ENCODE peak calls at places on chromosomes 1 and 21, in seven cellular contexts. One of them, this sample, is unnamed.

GRCh38 chr1:3879099-3879498 is 21.0 kb downstream of the C1orf174 start:
- DNase-seq in osteoblast: no peak
- DNase-seq in psoas muscle: peak
- DNase-seq in PC-3: no peak
- DNase-seq in heart left ventricle: no peak
- DNase-seq in K562: no peak
- DNase-seq in mammary epithelial cell: no peak
- DNase-seq in this sample: no peak

GRCh38 chr1:170663441-170664282 is at the start of gene PRRX1:
- DNase-seq in heart left ventricle: peak
- DNase-seq in mammary epithelial cell: no peak
- DNase-seq in psoas muscle: no peak
- DNase-seq in PC-3: no peak
- DNase-seq in osteoblast: peak
- DNase-seq in K562: no peak
- DNase-seq in this sample: no peak

GRCh38 chr1:152047607-152047953 is 10.8 kb upstream of the S100A11 start:
- DNase-seq in heart left ventricle: peak
- DNase-seq in osteoblast: peak
- DNase-seq in K562: no peak
- DNase-seq in PC-3: peak
- DNase-seq in mammary epithelial cell: peak
- DNase-seq in psoas muscle: no peak
- DNase-seq in this sample: no peak

GRCh38 chr1:146036241-146036989 is 14.9 kb upstream of the HJV start:
- DNase-seq in heart left ventricle: no peak
- DNase-seq in PC-3: no peak
- DNase-seq in mammary epithelial cell: no peak
- DNase-seq in K562: no peak
- DNase-seq in osteoblast: peak
- DNase-seq in psoas muscle: no peak
- DNase-seq in this sample: no peak

GRCh38 chr1:150515328-150516049 is at the start of gene FALEC:
- DNase-seq in osteoblast: peak
- DNase-seq in K562: peak
- DNase-seq in heart left ventricle: peak
- DNase-seq in psoas muscle: peak
- DNase-seq in mammary epithelial cell: peak
- DNase-seq in PC-3: peak
- DNase-seq in this sample: peak

GRCh38 chr1:212254853-212255363 is 30.3 kb upstream of the PPP2R5A start:
- DNase-seq in psoas muscle: no peak
- DNase-seq in PC-3: no peak
- DNase-seq in K562: no peak
- DNase-seq in osteoblast: no peak
- DNase-seq in mammary epithelial cell: no peak
- DNase-seq in heart left ventricle: no peak
- DNase-seq in this sample: no peak

GRCh38 chr1:41238311-41239094 is 3.6 kb downstream of the SCMH1 start:
- DNase-seq in psoas muscle: no peak
- DNase-seq in K562: peak
- DNase-seq in osteoblast: no peak
- DNase-seq in heart left ventricle: no peak
- DNase-seq in mammary epithelial cell: peak
- DNase-seq in PC-3: peak
- DNase-seq in this sample: no peak

GRCh38 chr1:44072204-44072603 is 40.9 kb upstream of the SLC6A9 start:
- DNase-seq in mammary epithelial cell: peak
- DNase-seq in K562: no peak
- DNase-seq in psoas muscle: no peak
- DNase-seq in osteoblast: peak
- DNase-seq in PC-3: peak
- DNase-seq in heart left ventricle: no peak
- DNase-seq in this sample: no peak

GRCh38 chr1:233587958-233588799 is 25.7 kb upstream of the KCNK1 start:
- DNase-seq in osteoblast: no peak
- DNase-seq in K562: no peak
- DNase-seq in heart left ventricle: no peak
- DNase-seq in PC-3: no peak
- DNase-seq in mammary epithelial cell: no peak
- DNase-seq in psoas muscle: no peak
- DNase-seq in this sample: peak

GRCh38 chr21:35674895-35675470 is 385.3 kb downstream of the SETD4 start:
- DNase-seq in mammary epithelial cell: no peak
- DNase-seq in heart left ventricle: no peak
- DNase-seq in PC-3: peak
- DNase-seq in K562: no peak
- DNase-seq in osteoblast: no peak
- DNase-seq in psoas muscle: no peak
- DNase-seq in this sample: no peak

GRCh38 chr1:45684402-45684801 is 1.9 kb downstream of the GPBP1L1 start:
- DNase-seq in PC-3: no peak
- DNase-seq in mammary epithelial cell: no peak
- DNase-seq in heart left ventricle: no peak
- DNase-seq in K562: no peak
- DNase-seq in osteoblast: no peak
- DNase-seq in psoas muscle: no peak
- DNase-seq in this sample: no peak

GRCh38 chr1:167819849-167820683 is 93.9 kb downstream of the ADCY10 start:
- DNase-seq in PC-3: peak
- DNase-seq in mammary epithelial cell: peak
- DNase-seq in heart left ventricle: peak
- DNase-seq in psoas muscle: peak
- DNase-seq in K562: peak
- DNase-seq in osteoblast: peak
- DNase-seq in this sample: peak

GRCh38 chr1:108053291-108054023 is 88.5 kb upstream of the VAV3 start:
- DNase-seq in K562: no peak
- DNase-seq in psoas muscle: no peak
- DNase-seq in osteoblast: peak
- DNase-seq in heart left ventricle: peak
- DNase-seq in mammary epithelial cell: peak
- DNase-seq in PC-3: peak
- DNase-seq in this sample: no peak

GRCh38 chr1:242004751-242005495 is 6.0 kb upstream of the MAP1LC3C start:
- DNase-seq in heart left ventricle: no peak
- DNase-seq in K562: no peak
- DNase-seq in psoas muscle: no peak
- DNase-seq in osteoblast: no peak
- DNase-seq in PC-3: peak
- DNase-seq in mammary epithelial cell: no peak
- DNase-seq in this sample: no peak

GRCh38 chr1:219324629-219325367 is 151.1 kb downstream of the LYPLAL1 start:
- DNase-seq in osteoblast: peak
- DNase-seq in psoas muscle: no peak
- DNase-seq in mammary epithelial cell: peak
- DNase-seq in heart left ventricle: no peak
- DNase-seq in PC-3: peak
- DNase-seq in K562: no peak
- DNase-seq in this sample: no peak

GRCh38 chr1:87024936-87025537 is 110.6 kb downstream of the HS2ST1 start:
- DNase-seq in heart left ventricle: no peak
- DNase-seq in PC-3: peak
- DNase-seq in mammary epithelial cell: peak
- DNase-seq in osteoblast: no peak
- DNase-seq in K562: peak
- DNase-seq in psoas muscle: no peak
- DNase-seq in this sample: peak

GRCh38 chr21:33373451-33373850 is 29.8 kb upstream of the IFNGR2 start:
- DNase-seq in PC-3: peak
- DNase-seq in heart left ventricle: no peak
- DNase-seq in psoas muscle: no peak
- DNase-seq in mammary epithelial cell: peak
- DNase-seq in osteoblast: peak
- DNase-seq in K562: no peak
- DNase-seq in this sample: no peak

GRCh38 chr1:32894019-32894600 is 7.1 kb downstream of the TMEM54 start:
- DNase-seq in mammary epithelial cell: no peak
- DNase-seq in heart left ventricle: no peak
- DNase-seq in K562: no peak
- DNase-seq in PC-3: no peak
- DNase-seq in psoas muscle: no peak
- DNase-seq in osteoblast: peak
- DNase-seq in this sample: peak

GRCh38 chr1:179369751-179370341 is 4.1 kb downstream of the AXDND1 start:
- DNase-seq in psoas muscle: no peak
- DNase-seq in K562: peak
- DNase-seq in osteoblast: peak
- DNase-seq in PC-3: peak
- DNase-seq in mammary epithelial cell: peak
- DNase-seq in heart left ventricle: no peak
- DNase-seq in this sample: peak

GRCh38 chr1:35706846-35707245 is 11.8 kb downstream of the C1orf216 start:
- DNase-seq in psoas muscle: no peak
- DNase-seq in PC-3: no peak
- DNase-seq in osteoblast: no peak
- DNase-seq in heart left ventricle: no peak
- DNase-seq in K562: no peak
- DNase-seq in mammary epithelial cell: no peak
- DNase-seq in this sample: peak

GRCh38 chr1:35707253-35708178 is 11.2 kb downstream of the C1orf216 start:
- DNase-seq in heart left ventricle: no peak
- DNase-seq in K562: peak
- DNase-seq in mammary epithelial cell: no peak
- DNase-seq in psoas muscle: no peak
- DNase-seq in osteoblast: peak
- DNase-seq in PC-3: no peak
- DNase-seq in this sample: peak

GRCh38 chr1:35708952-35709351 is 9.7 kb downstream of the C1orf216 start:
- DNase-seq in PC-3: no peak
- DNase-seq in psoas muscle: no peak
- DNase-seq in heart left ventricle: no peak
- DNase-seq in K562: no peak
- DNase-seq in mammary epithelial cell: no peak
- DNase-seq in osteoblast: no peak
- DNase-seq in this sample: no peak

GRCh38 chr1:35702540-35702939 is 16.1 kb downstream of the C1orf216 start:
- DNase-seq in mammary epithelial cell: no peak
- DNase-seq in osteoblast: no peak
- DNase-seq in PC-3: no peak
- DNase-seq in heart left ventricle: no peak
- DNase-seq in K562: peak
- DNase-seq in psoas muscle: no peak
- DNase-seq in this sample: peak

GRCh38 chr1:35708179-35708891 is 10.3 kb downstream of the C1orf216 start:
- DNase-seq in psoas muscle: no peak
- DNase-seq in PC-3: no peak
- DNase-seq in K562: no peak
- DNase-seq in osteoblast: peak
- DNase-seq in mammary epithelial cell: no peak
- DNase-seq in heart left ventricle: no peak
- DNase-seq in this sample: peak
- H3K4me3 ChIP-seq in psoas muscle: peak
- H3K4me3 ChIP-seq in PC-3: no peak
- H3K4me3 ChIP-seq in K562: peak
- H3K4me3 ChIP-seq in osteoblast: peak
- H3K4me3 ChIP-seq in mammary epithelial cell: peak
- H3K4me3 ChIP-seq in heart left ventricle: peak
- H3K4me3 ChIP-seq in this sample: peak

DNA sequence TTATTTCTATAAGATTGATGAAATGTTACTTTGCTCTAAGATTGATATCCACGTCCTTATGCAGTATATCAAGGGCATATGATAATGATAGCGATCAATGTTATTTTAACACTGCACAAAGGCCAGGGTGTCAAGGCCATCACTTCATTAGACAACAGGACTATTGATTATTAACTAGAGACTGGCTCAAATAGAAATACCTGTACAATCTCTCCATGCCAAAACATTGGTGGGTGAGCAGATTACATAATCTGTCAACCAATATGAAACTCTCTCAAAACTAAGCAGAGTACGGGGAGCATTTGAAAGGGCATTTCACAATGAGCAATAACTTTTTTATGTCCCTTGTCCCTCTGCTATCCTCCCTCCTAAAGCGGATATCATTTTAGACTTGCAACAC is 566.5 kb upstream of the PKN2 start:
- DNase-seq in psoas muscle: no peak
- DNase-seq in osteoblast: no peak
- DNase-seq in mammary epithelial cell: no peak
- DNase-seq in heart left ventricle: no peak
- DNase-seq in K562: no peak
- DNase-seq in PC-3: no peak
- DNase-seq in this sample: no peak
- H3K4me3 ChIP-seq in psoas muscle: no peak
- H3K4me3 ChIP-seq in osteoblast: no peak
- H3K4me3 ChIP-seq in mammary epithelial cell: no peak
- H3K4me3 ChIP-seq in heart left ventricle: no peak
- H3K4me3 ChIP-seq in K562: no peak
- H3K4me3 ChIP-seq in PC-3: no peak
- H3K4me3 ChIP-seq in this sample: no peak

DNA sequence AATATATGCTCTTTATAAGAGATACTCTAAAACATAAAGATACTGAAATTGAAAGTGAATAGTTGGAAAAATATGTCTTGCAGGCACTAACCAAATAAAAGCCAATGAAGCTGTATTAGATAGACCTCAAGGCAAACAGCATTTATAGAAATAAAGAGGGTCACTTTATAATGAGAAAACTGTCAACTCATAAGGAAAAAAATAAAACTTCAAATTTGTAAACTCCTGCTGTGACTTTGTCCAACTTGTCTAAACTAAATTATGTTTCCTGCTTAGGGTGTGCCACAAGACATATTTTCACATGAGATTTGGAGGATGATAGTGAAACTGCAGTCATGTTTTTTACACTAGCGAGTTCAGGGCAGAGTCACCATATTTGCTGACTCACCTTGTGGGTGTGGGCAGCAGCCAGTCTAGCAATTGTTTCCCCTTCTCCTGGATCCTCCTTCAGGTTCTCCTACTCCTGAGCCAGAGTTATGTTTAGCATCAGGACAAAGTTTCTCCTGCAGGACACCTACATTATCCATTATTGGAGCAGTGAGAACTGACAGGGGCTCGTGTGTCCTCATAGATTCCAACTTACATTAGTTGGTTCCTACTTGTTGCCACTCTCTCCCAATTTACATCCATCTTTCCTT is 43.8 kb downstream of the CD53 start:
- DNase-seq in PC-3: peak
- DNase-seq in K562: peak
- DNase-seq in mammary epithelial cell: peak
- DNase-seq in osteoblast: no peak
- DNase-seq in psoas muscle: no peak
- DNase-seq in heart left ventricle: no peak
- DNase-seq in this sample: no peak
- H3K4me3 ChIP-seq in PC-3: peak
- H3K4me3 ChIP-seq in K562: peak
- H3K4me3 ChIP-seq in mammary epithelial cell: peak
- H3K4me3 ChIP-seq in osteoblast: peak
- H3K4me3 ChIP-seq in psoas muscle: no peak
- H3K4me3 ChIP-seq in heart left ventricle: no peak
- H3K4me3 ChIP-seq in this sample: no peak

DNA sequence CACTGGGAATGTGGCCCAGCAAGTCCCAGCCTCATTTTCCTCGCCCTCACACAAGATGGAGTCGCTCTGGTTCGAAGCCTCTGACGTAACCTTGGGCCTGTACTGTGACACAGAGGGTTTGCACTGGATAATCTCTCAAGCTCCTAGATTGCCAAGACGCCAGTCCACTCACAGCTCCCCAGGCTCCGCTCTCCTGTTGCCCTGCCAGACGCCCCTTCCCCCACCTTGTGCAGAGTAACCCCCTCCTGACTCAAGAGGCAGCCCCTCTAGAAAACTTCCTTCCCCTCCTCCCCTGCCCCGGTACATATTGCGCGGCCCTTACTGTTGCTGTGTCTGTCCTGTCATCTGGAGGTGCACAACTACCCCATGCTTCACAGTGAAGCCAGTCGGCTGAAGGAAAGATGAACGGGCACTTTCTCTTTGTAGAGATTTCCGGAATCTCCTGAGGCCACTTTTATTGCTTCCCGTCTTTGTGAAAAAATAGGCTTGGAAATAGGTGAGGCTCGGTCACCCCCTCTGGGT is 996 bp upstream of the KIAA1614 start:
- DNase-seq in heart left ventricle: no peak
- DNase-seq in mammary epithelial cell: no peak
- DNase-seq in osteoblast: peak
- DNase-seq in K562: no peak
- DNase-seq in PC-3: no peak
- DNase-seq in psoas muscle: no peak
- DNase-seq in this sample: peak
- H3K4me3 ChIP-seq in heart left ventricle: peak
- H3K4me3 ChIP-seq in mammary epithelial cell: peak
- H3K4me3 ChIP-seq in osteoblast: peak
- H3K4me3 ChIP-seq in K562: no peak
- H3K4me3 ChIP-seq in PC-3: no peak
- H3K4me3 ChIP-seq in psoas muscle: peak
- H3K4me3 ChIP-seq in this sample: peak

This sample was measured in H7.